ENCODE peak calls at places on chromosomes 16 and 17, in six cellular contexts. W, X, F, T, G and A are unnamed samples.

GRCh38 chr17:77817953-77818352 is 140.6 kb upstream of the TNRC6C start:
- DNase-seq in F (no peak), T (no peak), X (no peak), G (no peak), W (no peak), A (no peak)

GRCh38 chr16:54952195-54952594 is 21.5 kb downstream of the IRX5 start:
- DNase-seq in F (no peak), X (no peak), G (peak; percentile 45), T (no peak), W (no peak), A (no peak)

GRCh38 chr16:85185281-85185680 is 73.0 kb upstream of the CIBAR2 start:
- DNase-seq in T (no peak), F (no peak), G (no peak), X (no peak), W (no peak), A (no peak)

GRCh38 chr16:56450275-56450889 is 750 bp downstream of the NUDT21 start:
- DNase-seq in G (peak; percentile 14), F (no peak), X (no peak), W (no peak), T (no peak), A (no peak)

GRCh38 chr17:7383742-7384488 is 3.0 kb downstream of the TNK1 start:
- DNase-seq in T (no peak), X (no peak), G (no peak), W (peak; percentile 42), F (no peak), A (no peak)

GRCh38 chr16:81401035-81401950 is 43.3 kb upstream of the CMIP start:
- DNase-seq in F (no peak), G (peak; percentile 96), T (no peak), W (no peak), X (peak; percentile 30), A (peak; percentile 92)

GRCh38 chr16:72927199-72928088 is 120.5 kb downstream of the ZFHX3 start:
- DNase-seq in X (peak; percentile 5), T (peak; percentile 89), G (peak; percentile 92), W (no peak), F (peak; percentile 94), A (peak; percentile 96)

GRCh38 chr16:11350531-11351335 is 5.5 kb downstream of the RMI2 start:
- DNase-seq in G (no peak), T (no peak), F (no peak), X (no peak), W (no peak), A (peak; percentile 61)

GRCh38 chr17:17621254-17621653 is 29.7 kb upstream of the PEMT start:
- DNase-seq in X (no peak), G (no peak), T (no peak), W (no peak), F (no peak), A (no peak)